ENCODE peak calls at places on chromosomes 2 and 18, in six cellular contexts. M, E, Y, N, C and Z are unnamed samples. For H3K4me1, the result is how much of the 10 kb centered on the place peaks cover.

GRCh38 chr2:190636362-190636761 is 12.5 kb upstream of the NAB1 start:
- DNase-seq in C (peak), Y (peak), M (no peak), E (peak), N (peak), Z (no peak)

GRCh38 chr2:62559582-62559981 is 53.6 kb upstream of the TMEM17 start:
- DNase-seq in Y (no peak), E (no peak), N (no peak), M (no peak), C (no peak), Z (no peak)

GRCh38 chr2:118705032-118705431 is 142.4 kb downstream of the EN1 start:
- DNase-seq in E (peak), Y (peak), N (peak), C (peak), M (no peak), Z (no peak)

GRCh38 chr2:16719409-16719808 is 53.8 kb upstream of the CYRIA start:
- DNase-seq in Y (no peak), N (no peak), C (no peak), M (no peak), E (no peak), Z (no peak)

GRCh38 chr2:9232886-9233285 is 26.3 kb downstream of the ASAP2 start:
- DNase-seq in C (peak), Y (no peak), E (no peak), N (peak), M (no peak), Z (no peak)

GRCh38 chr2:16940214-16940613 is 274.6 kb upstream of the CYRIA start:
- DNase-seq in M (no peak), Y (no peak), E (no peak), N (peak), C (no peak), Z (no peak)

GRCh38 chr2:126300348-126300747 is 355.6 kb upstream of the GYPC start:
- DNase-seq in E (no peak), N (no peak), Y (no peak), M (no peak), C (no peak), Z (no peak)

GRCh38 chr2:158965731-158966130 is 2.7 kb upstream of the TANC1 start:
- DNase-seq in E (no peak), M (no peak), Y (no peak), N (no peak), C (no peak), Z (peak)

GRCh38 chr18:67864677-67865340 is 348.3 kb upstream of the DSEL start:
- DNase-seq in C (peak), N (peak), M (no peak), E (peak), Y (peak), Z (no peak)

GRCh38 chr2:234983011-234983726 is 31.4 kb downstream of the SH3BP4 start:
- DNase-seq in N (peak), M (no peak), Y (no peak), C (no peak), E (no peak), Z (no peak)

GRCh38 chr2:121412349-121412748 is 118.3 kb upstream of the RNU4ATAC start:
- DNase-seq in E (no peak), Y (no peak), C (no peak), M (no peak), N (no peak), Z (no peak)

GRCh38 chr2:78397198-78397597 is 628.3 kb upstream of the REG3G start:
- DNase-seq in C (no peak), Y (no peak), M (no peak), E (no peak), N (no peak), Z (no peak)

GRCh38 chr2:49288902-49289680 is 134.8 kb upstream of the FSHR start:
- DNase-seq in M (no peak), Y (no peak), C (no peak), E (peak), N (peak), Z (no peak)

GRCh38 chr2:31414601-31415241 is at the start of gene XDH:
- DNase-seq in C (no peak), N (no peak), M (peak), Y (peak), E (no peak), Z (no peak)

GRCh38 chr2:74571058-74571457 is 16.5 kb downstream of the DOK1 start:
- DNase-seq in M (no peak), Y (no peak), E (no peak), C (no peak), N (no peak), Z (no peak)

GRCh38 chr2:54081574-54081973 is 33.8 kb upstream of the ACYP2 start:
- DNase-seq in C (peak), M (no peak), Y (peak), E (no peak), N (peak), Z (no peak)

GRCh38 chr2:233747283-233747544 is 12.9 kb upstream of the UGT1A1 start:
- DNase-seq in Y (no peak), M (no peak), E (no peak), N (no peak), C (no peak), Z (no peak)

GRCh38 chr2:198127627-198128026 is 323.2 kb downstream of the PLCL1 start:
- DNase-seq in N (peak), Y (peak), C (peak), M (no peak), E (peak), Z (peak)

GRCh38 chr18:46182633-46183401 is 78.6 kb downstream of the HAUS1 start:
- DNase-seq in M (peak), E (peak), N (peak), Y (no peak), C (peak), Z (no peak)

GRCh38 chr18:22166070-22166972 is 3.1 kb upstream of the GATA6 start:
- DNase-seq in C (no peak), Y (no peak), E (peak), M (peak), N (no peak), Z (no peak)

GRCh38 chr2:207131634-207132418 is 33.9 kb downstream of the KLF7 start:
- DNase-seq in M (no peak), Y (no peak), C (no peak), N (no peak), E (peak), Z (no peak)

GRCh38 chr2:241852981-241853631 is 5.6 kb downstream of the PDCD1 start:
- DNase-seq in C (no peak), N (no peak), Y (no peak), E (no peak), M (no peak), Z (no peak)

GRCh38 chr2:225806105-225806504 is 406.6 kb downstream of the NYAP2 start:
- DNase-seq in N (peak), E (no peak), M (no peak), Y (peak), C (peak), Z (no peak)

GRCh38 chr2:141490886-141491285 is 639.9 kb downstream of the LRP1B start:
- DNase-seq in E (no peak), C (peak), M (no peak), Y (peak), N (no peak), Z (no peak)

GRCh38 chr18:10660485-10660884 is 134.7 kb downstream of the NAPG start:
- DNase-seq in C (peak), E (peak), M (no peak), N (peak), Y (no peak), Z (peak)

GRCh38 chr18:63131106-63131943 is 188.2 kb downstream of the BCL2 start:
- DNase-seq in E (peak), N (peak), M (no peak), C (peak), Y (peak), Z (peak)

GRCh38 chr2:37317746-37318145 is 6.9 kb downstream of the PRKD3 start:
- DNase-seq in Y (no peak), M (no peak), E (no peak), C (no peak), N (no peak), Z (no peak)
- H3K4me1 ChIP-seq in Y (under half), M (under half), E (under half), C (under half), N (under half), Z (under half)

DNA sequence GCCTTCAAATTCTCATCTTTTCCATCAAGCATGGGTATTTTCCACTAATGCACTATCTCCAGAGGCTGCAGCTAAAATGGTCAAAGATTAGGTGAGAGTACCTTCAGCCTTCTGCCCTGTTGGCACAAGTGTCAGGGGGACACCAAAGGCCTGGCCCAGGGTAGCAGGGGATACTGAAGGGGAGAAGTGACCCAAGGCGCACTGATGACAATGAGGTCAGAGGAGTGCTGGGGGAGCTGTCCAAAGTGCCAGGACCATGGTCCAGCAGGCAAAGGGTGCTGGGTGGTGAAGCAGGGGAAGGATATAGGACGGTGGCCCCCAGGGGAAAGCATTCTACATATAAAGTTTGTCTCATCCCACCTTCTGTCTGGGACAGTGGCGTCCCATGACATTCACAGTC is 303.4 kb downstream of the SMAD2 start:
- DNase-seq in M (no peak), C (no peak), Y (no peak), E (no peak), N (no peak), Z (no peak)
- H3K4me1 ChIP-seq in M (under half), C (under half), Y (under half), E (under half), N (under half), Z (under half)

GRCh38 chr2:160353166-160353565 is 140.4 kb downstream of the RBMS1 start:
- DNase-seq in E (no peak), C (no peak), N (no peak), M (no peak), Y (peak), Z (no peak)
- H3K4me1 ChIP-seq in E (under half), C (under half), N (under half), M (under half), Y (half or more), Z (under half)

GRCh38 chr2:143928613-143929012 is 591.3 kb downstream of the ZEB2 start:
- DNase-seq in C (no peak), M (no peak), N (no peak), Y (no peak), E (peak), Z (no peak)
- H3K4me1 ChIP-seq in C (under half), M (under half), N (under half), Y (under half), E (under half), Z (under half)